ENCODE peak calls at places on chromosomes 11 and 22, in five cellular contexts. One of them, this sample, is unnamed.

GRCh38 chr11:119103793-119104192 is 2.1 kb upstream of the DPAGT1 start:
- DNase-seq in BJ: no peak
- DNase-seq in K562: no peak
- DNase-seq in tibial artery: no peak
- DNase-seq in GM13977: no peak
- DNase-seq in this sample: no peak

GRCh38 chr11:121485221-121485620 is 32.5 kb upstream of the SORL1-AS1 start:
- DNase-seq in GM13977: no peak
- DNase-seq in BJ: no peak
- DNase-seq in tibial artery: no peak
- DNase-seq in K562: no peak
- DNase-seq in this sample: no peak

GRCh38 chr11:35173620-35174278 is 34.8 kb downstream of the CD44 start:
- DNase-seq in GM13977: no peak
- DNase-seq in BJ: no peak
- DNase-seq in tibial artery: no peak
- DNase-seq in K562: no peak
- DNase-seq in this sample: no peak

GRCh38 chr22:46907578-46908215 is 145.2 kb downstream of the TBC1D22A start:
- DNase-seq in BJ: no peak
- DNase-seq in tibial artery: no peak
- DNase-seq in K562: no peak
- DNase-seq in GM13977: no peak
- DNase-seq in this sample: no peak

GRCh38 chr22:50314455-50315288 is 7.2 kb upstream of the PLXNB2 start:
- DNase-seq in BJ: no peak
- DNase-seq in tibial artery: peak; percentile 76
- DNase-seq in K562: peak; percentile 52
- DNase-seq in GM13977: peak; percentile 89
- DNase-seq in this sample: peak; percentile 85

GRCh38 chr11:112841719-112842118 is 119.5 kb upstream of the NCAM1 start:
- DNase-seq in tibial artery: no peak
- DNase-seq in BJ: no peak
- DNase-seq in K562: no peak
- DNase-seq in GM13977: no peak
- DNase-seq in this sample: no peak

GRCh38 chr11:2233693-2234455 is 36.5 kb downstream of the ASCL2 start:
- DNase-seq in GM13977: no peak
- DNase-seq in BJ: no peak
- DNase-seq in tibial artery: no peak
- DNase-seq in K562: no peak
- DNase-seq in this sample: no peak

GRCh38 chr11:21567628-21568290 is 625.1 kb upstream of the ANO5 start:
- DNase-seq in K562: no peak
- DNase-seq in GM13977: no peak
- DNase-seq in tibial artery: no peak
- DNase-seq in BJ: no peak
- DNase-seq in this sample: no peak

GRCh38 chr11:693887-694562 is 997 bp downstream of the DEAF1 start:
- DNase-seq in tibial artery: no peak
- DNase-seq in GM13977: no peak
- DNase-seq in K562: peak; percentile 30
- DNase-seq in BJ: no peak
- DNase-seq in this sample: no peak

GRCh38 chr11:1862588-1863351 is 9.9 kb downstream of the LSP1 start:
- DNase-seq in K562: no peak
- DNase-seq in tibial artery: no peak
- DNase-seq in BJ: no peak
- DNase-seq in GM13977: no peak
- DNase-seq in this sample: no peak

GRCh38 chr11:91926967-91927366 is 297.7 kb upstream of the FAT3 start:
- DNase-seq in BJ: no peak
- DNase-seq in GM13977: no peak
- DNase-seq in tibial artery: peak; percentile 82
- DNase-seq in K562: no peak
- DNase-seq in this sample: no peak

GRCh38 chr22:22593964-22594656 is 35.0 kb upstream of the PRAME start:
- DNase-seq in GM13977: peak; percentile 55
- DNase-seq in BJ: no peak
- DNase-seq in K562: peak; percentile 99
- DNase-seq in tibial artery: no peak
- DNase-seq in this sample: no peak

GRCh38 chr11:132318421-132319157 is 948.2 kb downstream of the NTM start:
- DNase-seq in GM13977: no peak
- DNase-seq in tibial artery: no peak
- DNase-seq in K562: no peak
- DNase-seq in BJ: no peak
- DNase-seq in this sample: no peak

GRCh38 chr22:43893266-43893665 is 1.5 kb upstream of the PNPLA5 start:
- DNase-seq in GM13977: no peak
- DNase-seq in tibial artery: no peak
- DNase-seq in K562: no peak
- DNase-seq in BJ: no peak
- DNase-seq in this sample: no peak

GRCh38 chr22:43892183-43892894 is 526 bp upstream of the PNPLA5 start:
- DNase-seq in K562: no peak
- DNase-seq in tibial artery: no peak
- DNase-seq in BJ: no peak
- DNase-seq in GM13977: no peak
- DNase-seq in this sample: no peak

GRCh38 chr22:43890901-43891331 is 897 bp downstream of the PNPLA5 start:
- DNase-seq in BJ: no peak
- DNase-seq in GM13977: no peak
- DNase-seq in K562: no peak
- DNase-seq in tibial artery: no peak
- DNase-seq in this sample: no peak

GRCh38 chr22:43889366-43890253 is 2.2 kb downstream of the PNPLA5 start:
- DNase-seq in GM13977: no peak
- DNase-seq in tibial artery: no peak
- DNase-seq in BJ: no peak
- DNase-seq in K562: no peak
- DNase-seq in this sample: no peak

GRCh38 chr22:43891360-43892182 is at the start of gene PNPLA5:
- DNase-seq in BJ: no peak
- DNase-seq in K562: peak; percentile 22
- DNase-seq in tibial artery: no peak
- DNase-seq in GM13977: no peak
- DNase-seq in this sample: no peak
- TF ChIP-seq CTCF in BJ: no peak
- TF ChIP-seq CTCF in K562: no peak
- TF ChIP-seq CTCF in tibial artery: no peak
- TF ChIP-seq CTCF in GM13977: no peak
- TF ChIP-seq CTCF in this sample: no peak

GRCh38 chr11:36437413-36437812 is 72.7 kb downstream of the TRAF6 start:
- DNase-seq in tibial artery: no peak
- DNase-seq in GM13977: no peak
- DNase-seq in K562: no peak
- DNase-seq in BJ: no peak
- DNase-seq in this sample: no peak
- TF ChIP-seq CTCF in tibial artery: no peak
- TF ChIP-seq CTCF in GM13977: no peak
- TF ChIP-seq CTCF in K562: no peak
- TF ChIP-seq CTCF in BJ: no peak
- TF ChIP-seq CTCF in this sample: no peak

DNA sequence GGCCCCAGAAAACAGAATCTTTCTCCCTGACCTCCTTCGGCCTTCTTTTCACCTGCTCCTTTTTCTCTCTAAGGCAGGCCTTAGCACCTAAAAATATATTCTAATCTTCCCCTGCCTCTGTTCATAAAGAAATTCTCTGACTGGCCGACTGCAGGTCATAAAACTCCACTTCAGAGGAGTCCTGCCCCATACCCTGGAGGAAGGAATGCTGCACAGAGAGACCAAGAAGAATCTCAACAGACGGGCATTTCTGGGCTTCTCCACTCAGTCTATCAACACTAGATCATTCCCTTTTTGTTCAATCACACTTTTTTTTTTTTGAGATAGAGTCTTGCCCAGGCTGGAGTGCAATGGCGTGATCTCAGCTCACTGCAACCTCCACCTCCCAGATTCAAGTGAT is 19.7 kb upstream of the PGA3 start:
- DNase-seq in tibial artery: no peak
- DNase-seq in GM13977: no peak
- DNase-seq in BJ: no peak
- DNase-seq in K562: no peak
- DNase-seq in this sample: no peak
- TF ChIP-seq CTCF in tibial artery: no peak
- TF ChIP-seq CTCF in GM13977: no peak
- TF ChIP-seq CTCF in BJ: no peak
- TF ChIP-seq CTCF in K562: no peak
- TF ChIP-seq CTCF in this sample: no peak

GRCh38 chr11:12162652-12163051 is 52.3 kb downstream of the MICAL2 start:
- DNase-seq in K562: no peak
- DNase-seq in tibial artery: no peak
- DNase-seq in BJ: no peak
- DNase-seq in GM13977: no peak
- DNase-seq in this sample: no peak
- TF ChIP-seq CTCF in K562: no peak
- TF ChIP-seq CTCF in tibial artery: no peak
- TF ChIP-seq CTCF in BJ: no peak
- TF ChIP-seq CTCF in GM13977: peak; percentile 29
- TF ChIP-seq CTCF in this sample: no peak

DNA sequence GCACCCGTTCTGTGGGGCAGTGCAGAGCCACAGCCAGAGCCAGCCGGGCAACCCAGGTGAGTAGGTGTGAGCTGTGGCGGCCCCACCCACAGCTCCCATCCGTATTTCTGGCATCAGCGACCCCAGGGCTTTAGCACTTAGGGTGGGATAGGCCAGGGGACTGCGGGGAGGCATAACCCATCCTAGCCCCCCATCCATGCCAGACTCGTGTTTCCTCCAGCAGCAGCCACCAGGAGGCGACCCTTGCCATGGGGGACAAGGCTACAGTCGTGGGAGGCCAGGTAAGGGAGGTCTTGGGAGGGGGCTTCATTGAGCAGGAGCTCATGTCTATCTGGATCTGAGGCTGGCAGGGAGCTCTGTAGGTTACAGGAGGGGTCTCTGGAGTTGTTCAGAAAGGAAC is 873 bp downstream of the OTOG start:
- DNase-seq in K562: no peak
- DNase-seq in BJ: no peak
- DNase-seq in tibial artery: no peak
- DNase-seq in GM13977: no peak
- DNase-seq in this sample: no peak
- TF ChIP-seq CTCF in K562: peak; percentile 14
- TF ChIP-seq CTCF in BJ: no peak
- TF ChIP-seq CTCF in tibial artery: no peak
- TF ChIP-seq CTCF in GM13977: no peak
- TF ChIP-seq CTCF in this sample: no peak

This sample was measured in CD14-positive monocyte.